ENCODE peak calls at places on chromosome 9, in eight cellular contexts. O is RWPE1, N is progenitor cell of endocrine pancreas, H is adrenal gland, X is retinal pigment epithelial cell, A is stomach, C is astrocyte of the spinal cord, J is nephron progenitor cell. I is an unnamed sample.
A peak's percentile ranks its signal among the peaks of the same experiment; 100 is the strongest.

GRCh38 chr9:101448680-101449070 is 13.1 kb upstream of the ALDOB start:
- DNase-seq in O (no peak), N (no peak), H (no peak), X (no peak), A (no peak), C (no peak), J (no peak), I (no peak)

GRCh38 chr9:8863064-8863463 is 1063.5 kb upstream of the DMAC1 start:
- DNase-seq in O (no peak), N (no peak), H (no peak), X (no peak), A (no peak), C (no peak), J (no peak), I (no peak)

GRCh38 chr9:131791532-131792254 is 51.8 kb upstream of the RAPGEF1 start:
- DNase-seq in O (no peak), N (no peak), H (no peak), X (no peak), A (no peak), C (no peak), J (no peak), I (no peak)

GRCh38 chr9:764105-764524 is 77.4 kb upstream of the DMRT1 start:
- DNase-seq in O (peak; percentile 70), N (peak; percentile 40), H (peak; percentile 67), X (no peak), A (peak; percentile 71), C (peak; percentile 48), J (peak; percentile 45), I (peak; percentile 82)

GRCh38 chr9:106820866-106821265 is 42.1 kb upstream of the ZNF462 start:
- DNase-seq in O (no peak), N (no peak), H (no peak), X (no peak), A (no peak), C (no peak), J (no peak), I (no peak)

GRCh38 chr9:108478431-108478837 is 377.4 kb downstream of the ACTL7B start:
- DNase-seq in O (peak; percentile 95), N (no peak), H (peak; percentile 57), X (peak; percentile 80), A (no peak), C (peak; percentile 74), J (no peak), I (no peak)

GRCh38 chr9:128203842-128204551 is 818 bp downstream of the DNM1 start:
- DNase-seq in O (peak; percentile 57), N (no peak), H (no peak), X (no peak), A (no peak), C (peak; percentile 34), J (peak; percentile 53), I (peak; percentile 37)

GRCh38 chr9:37617837-37618236 is 25.4 kb upstream of the TOMM5 start:
- DNase-seq in O (peak; percentile 20), N (no peak), H (no peak), X (peak; percentile 12), A (no peak), C (peak; percentile 13), J (no peak), I (no peak)

GRCh38 chr9:95773061-95773433 is 102.4 kb upstream of the ERCC6L2 start:
- DNase-seq in O (no peak), N (no peak), H (no peak), X (no peak), A (no peak), C (peak; percentile 76), J (no peak), I (no peak)

GRCh38 chr9:4207881-4208615 is 91.8 kb downstream of the GLIS3 start:
- DNase-seq in O (no peak), N (no peak), H (no peak), X (no peak), A (no peak), C (peak; percentile 71), J (no peak), I (no peak)

GRCh38 chr9:13139641-13140171 is 139.8 kb downstream of the MPDZ start:
- DNase-seq in O (peak; percentile 27), N (no peak), H (no peak), X (peak; percentile 68), A (no peak), C (peak; percentile 91), J (no peak), I (no peak)

GRCh38 chr9:96609732-96610131 is 9.9 kb downstream of the CDC14B start:
- DNase-seq in O (no peak), N (no peak), H (no peak), X (no peak), A (no peak), C (no peak), J (no peak), I (no peak)

GRCh38 chr9:26809795-26810194 is 82.8 kb downstream of the CAAP1 start:
- DNase-seq in O (peak; percentile 46), N (no peak), H (no peak), X (no peak), A (no peak), C (peak; percentile 62), J (no peak), I (no peak)

GRCh38 chr9:87109182-87109581 is 161.9 kb upstream of the GAS1 start:
- DNase-seq in O (no peak), N (no peak), H (no peak), X (no peak), A (no peak), C (peak; percentile 44), J (no peak), I (no peak)

GRCh38 chr9:136577941-136578619 is 32.2 kb upstream of the NOTCH1 start:
- DNase-seq in O (no peak), N (no peak), H (no peak), X (peak; percentile 37), A (no peak), C (no peak), J (peak; percentile 13), I (no peak)

GRCh38 chr9:133477461-133477860 is 1.4 kb downstream of the SLC2A6 start:
- DNase-seq in O (no peak), N (no peak), H (no peak), X (no peak), A (no peak), C (no peak), J (no peak), I (no peak)

GRCh38 chr9:133476941-133477340 is 2.0 kb downstream of the SLC2A6 start:
- DNase-seq in O (no peak), N (no peak), H (no peak), X (no peak), A (no peak), C (no peak), J (no peak), I (no peak)

GRCh38 chr9:133476531-133476930 is 2.4 kb downstream of the SLC2A6 start:
- DNase-seq in O (no peak), N (no peak), H (no peak), X (no peak), A (no peak), C (no peak), J (no peak), I (no peak)

GRCh38 chr9:133478851-133479711 is at the start of gene SLC2A6:
- DNase-seq in O (peak; percentile 98), N (peak; percentile 82), H (peak; percentile 84), X (peak; percentile 49), A (peak; percentile 90), C (peak; percentile 70), J (peak; percentile 93), I (peak; percentile 90)

GRCh38 chr9:133477992-133478850 is 678 bp downstream of the SLC2A6 start:
- DNase-seq in O (peak; percentile 60), N (no peak), H (no peak), X (no peak), A (no peak), C (no peak), J (peak; percentile 45), I (no peak)
- TF ChIP-seq CTCF in O (no peak), N (no peak), H (no peak), X (no peak), A (no peak), C (no peak), J (no peak), I (no peak)

GRCh38 chr9:129716091-129716490 is 36.8 kb downstream of the PTGES start:
- DNase-seq in O (no peak), N (no peak), H (no peak), X (peak; percentile 31), A (no peak), C (no peak), J (no peak), I (no peak)

GRCh38 chr9:129714393-129715051 is 38.3 kb downstream of the PTGES start:
- DNase-seq in O (no peak), N (no peak), H (no peak), X (no peak), A (no peak), C (no peak), J (no peak), I (no peak)

GRCh38 chr9:129708799-129709198 is 43.4 kb downstream of the PRRX2 start:
- DNase-seq in O (no peak), N (no peak), H (no peak), X (no peak), A (no peak), C (no peak), J (no peak), I (no peak)

GRCh38 chr9:129709471-129710460 is 43.1 kb downstream of the PTGES start:
- DNase-seq in O (no peak), N (no peak), H (no peak), X (no peak), A (no peak), C (no peak), J (peak; percentile 45), I (no peak)

GRCh38 chr9:129712595-129713524 is 40.0 kb downstream of the PTGES start:
- DNase-seq in O (no peak), N (no peak), H (no peak), X (no peak), A (no peak), C (peak; percentile 70), J (no peak), I (no peak)
- TF ChIP-seq CTCF in O (no peak), N (no peak), H (no peak), X (no peak), A (no peak), C (no peak), J (no peak), I (no peak)

GRCh38 chr9:69307446-69308216 is 17.4 kb upstream of the ENTREP1 start:
- DNase-seq in O (no peak), N (no peak), H (no peak), X (peak; percentile 91), A (no peak), C (peak; percentile 95), J (no peak), I (no peak)
- TF ChIP-seq CTCF in O (no peak), N (no peak), H (no peak), X (peak; percentile 21), A (no peak), C (peak; percentile 4), J (no peak), I (no peak)

DNA sequence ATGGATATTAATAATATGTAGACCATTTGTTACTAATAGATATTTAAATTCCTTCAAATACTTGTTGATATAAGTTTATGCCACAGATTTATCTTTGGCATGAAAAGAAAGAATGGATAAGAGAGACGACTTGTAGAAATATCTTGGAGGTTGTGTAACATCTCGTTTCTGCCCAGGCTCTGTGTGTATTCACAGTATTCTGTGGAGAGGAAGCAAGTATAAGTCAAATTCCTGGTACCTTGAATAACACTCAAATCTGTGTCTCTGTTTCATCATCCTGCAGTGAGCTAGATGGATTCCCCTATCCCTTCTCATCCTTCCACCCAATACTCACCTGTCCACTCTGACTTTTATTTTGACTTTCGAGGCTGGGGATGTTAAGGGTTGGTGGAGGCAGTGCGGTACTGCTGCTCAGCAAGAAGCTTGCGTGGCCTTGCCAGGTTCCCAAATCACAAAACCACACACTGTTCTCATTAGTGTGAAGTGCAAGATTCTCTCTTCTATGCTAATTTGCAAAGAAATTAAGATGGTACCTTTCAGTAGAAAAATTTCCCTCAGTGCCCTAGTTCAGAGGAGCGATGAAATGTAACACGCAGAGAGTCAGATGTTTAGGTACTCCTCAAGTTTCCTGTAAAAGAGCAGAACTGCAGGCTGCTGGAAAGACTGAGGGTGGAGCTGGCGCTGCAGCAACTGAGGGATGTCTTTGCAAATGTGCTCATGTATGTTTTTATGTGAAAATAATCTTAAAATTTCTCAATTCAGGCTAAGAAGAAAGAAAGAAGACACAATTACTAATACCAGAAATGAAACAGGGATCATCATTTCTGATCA is 42.6 kb upstream of the ANKRD18A start:
- DNase-seq in O (no peak), N (no peak), H (no peak), X (no peak), A (no peak), C (peak; percentile 74), J (no peak), I (no peak)
- TF ChIP-seq CTCF in O (peak; percentile 50), N (peak; percentile 21), H (peak; percentile 29), X (peak; percentile 57), A (no peak), C (peak; percentile 84), J (peak; percentile 20), I (no peak)

I was measured in Caco-2.